ENCODE peak calls at places on chromosomes 11 and 22, in ten cellular contexts. E is stomach, M is endothelial cell of umbilical vein, Y is heart left ventricle, N is IMR-90, V is H54, U is suprapubic skin, B is HepG2, O is adrenal gland, W is tibial nerve. F is an unnamed sample.

GRCh38 chr11:94754819-94755218 is 13.3 kb upstream of the AMOTL1 start:
- DNase-seq in E (no peak), M (no peak), Y (no peak), N (no peak), V (no peak), U (no peak), B (no peak), O (no peak), W (no peak), F (no peak)

GRCh38 chr11:106514706-106515105 is 437.2 kb downstream of the AASDHPPT start:
- DNase-seq in E (no peak), M (no peak), Y (no peak), N (no peak), V (no peak), U (no peak), B (no peak), O (no peak), W (no peak), F (no peak)

GRCh38 chr22:41826001-41826400 is 6.9 kb upstream of the SREBF2 start:
- DNase-seq in E (no peak), M (no peak), Y (no peak), N (no peak), V (no peak), U (no peak), B (no peak), O (no peak), W (no peak), F (no peak)

GRCh38 chr11:125371451-125371935 is 124.6 kb downstream of the FEZ1 start:
- DNase-seq in E (no peak), M (no peak), Y (no peak), N (no peak), V (no peak), U (no peak), B (no peak), O (no peak), W (no peak), F (no peak)

GRCh38 chr11:65066805-65067291 is 8.5 kb upstream of the NAALADL1 start:
- DNase-seq in E (no peak), M (no peak), Y (no peak), N (no peak), V (no peak), U (no peak), B (no peak), O (no peak), W (no peak), F (no peak)

GRCh38 chr22:44693756-44694155 is 8.2 kb upstream of the PRR5 start:
- DNase-seq in E (no peak), M (no peak), Y (no peak), N (no peak), V (no peak), U (no peak), B (no peak), O (no peak), W (no peak), F (no peak)

GRCh38 chr22:45996241-45997076 is 19.5 kb upstream of the WNT7B start:
- DNase-seq in E (no peak), M (peak; percentile 77), Y (peak; percentile 79), N (peak; percentile 42), V (no peak), U (no peak), B (no peak), O (peak; percentile 67), W (no peak), F (no peak)

GRCh38 chr22:28417426-28417825 is 262.2 kb downstream of the TTC28 start:
- DNase-seq in E (no peak), M (no peak), Y (no peak), N (no peak), V (no peak), U (no peak), B (no peak), O (no peak), W (no peak), F (no peak)

GRCh38 chr11:105108247-105108646 is 31.3 kb downstream of the CARD18 start:
- DNase-seq in E (no peak), M (no peak), Y (no peak), N (no peak), V (no peak), U (no peak), B (no peak), O (no peak), W (no peak), F (no peak)

GRCh38 chr11:63694518-63694917 is 13.2 kb downstream of the RTN3 start:
- DNase-seq in E (no peak), M (no peak), Y (no peak), N (no peak), V (no peak), U (no peak), B (no peak), O (no peak), W (no peak), F (no peak)

GRCh38 chr11:131389582-131389981 is 19.2 kb downstream of the NTM start:
- DNase-seq in E (no peak), M (no peak), Y (no peak), N (no peak), V (no peak), U (no peak), B (no peak), O (no peak), W (no peak), F (no peak)

GRCh38 chr11:59186130-59186594 is 14.2 kb downstream of the DTX4 start:
- DNase-seq in E (peak; percentile 73), M (peak; percentile 3), Y (no peak), N (no peak), V (peak; percentile 50), U (no peak), B (peak; percentile 50), O (no peak), W (no peak), F (peak; percentile 60)

GRCh38 chr22:27468712-27469111 is 332.8 kb downstream of the MN1 start:
- DNase-seq in E (no peak), M (no peak), Y (no peak), N (no peak), V (no peak), U (no peak), B (no peak), O (no peak), W (no peak), F (no peak)

GRCh38 chr22:43520632-43521039 is 108.8 kb downstream of the MPPED1 start:
- DNase-seq in E (no peak), M (no peak), Y (no peak), N (no peak), V (no peak), U (no peak), B (no peak), O (no peak), W (no peak), F (no peak)

DNA sequence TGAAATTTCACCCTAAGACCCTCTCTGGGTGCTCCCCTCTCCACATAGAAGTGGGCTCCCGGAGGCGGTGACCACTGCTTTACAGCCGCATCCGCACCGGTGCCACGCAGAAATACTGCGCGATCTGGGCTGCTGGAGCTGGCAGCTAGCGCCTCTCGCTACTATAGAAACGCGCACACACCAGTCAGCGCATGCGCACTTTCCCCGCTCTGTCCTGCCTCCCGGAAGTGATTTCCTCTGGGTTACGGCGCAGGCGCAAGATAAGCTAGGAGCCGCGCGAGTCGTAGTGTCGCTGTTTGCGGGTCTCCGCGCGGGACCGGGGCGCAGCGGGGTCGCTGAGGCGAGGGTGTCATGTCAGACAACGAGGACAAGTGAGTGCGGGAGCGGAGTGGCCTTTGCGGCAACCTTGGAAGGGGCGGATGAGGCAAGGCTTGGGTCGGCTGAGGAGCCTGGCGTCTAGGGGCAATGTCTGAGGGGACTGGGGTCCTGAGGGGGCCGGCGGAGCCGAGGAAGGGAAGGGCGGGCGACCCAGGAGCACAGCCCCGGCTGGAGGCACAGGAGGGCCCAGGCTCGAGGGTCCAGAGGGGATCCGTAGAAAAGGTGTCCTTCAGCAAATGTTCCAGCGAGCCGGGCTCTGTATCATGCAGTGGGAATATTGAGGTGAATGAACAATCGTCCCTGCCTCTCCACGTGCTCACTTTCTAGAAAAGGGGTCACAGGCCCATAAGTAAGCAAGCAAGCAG is at the start of the genes C22orf23 and POLR2F:
- DNase-seq in E (peak; percentile 98), M (peak; percentile 97), Y (peak; percentile 94), N (peak; percentile 92), V (peak; percentile 87), U (peak; percentile 97), B (peak; percentile 92), O (peak; percentile 98), W (peak; percentile 92), F (peak; percentile 98)
- TF ChIP-seq POLR2A in E (peak; percentile 20), M (peak; percentile 93), Y (peak; percentile 85), N (peak; percentile 72), V (peak; percentile 75), U (peak; percentile 47), B (peak; percentile 52), O (peak; percentile 31), W (peak; percentile 61), F (peak; percentile 80)

DNA sequence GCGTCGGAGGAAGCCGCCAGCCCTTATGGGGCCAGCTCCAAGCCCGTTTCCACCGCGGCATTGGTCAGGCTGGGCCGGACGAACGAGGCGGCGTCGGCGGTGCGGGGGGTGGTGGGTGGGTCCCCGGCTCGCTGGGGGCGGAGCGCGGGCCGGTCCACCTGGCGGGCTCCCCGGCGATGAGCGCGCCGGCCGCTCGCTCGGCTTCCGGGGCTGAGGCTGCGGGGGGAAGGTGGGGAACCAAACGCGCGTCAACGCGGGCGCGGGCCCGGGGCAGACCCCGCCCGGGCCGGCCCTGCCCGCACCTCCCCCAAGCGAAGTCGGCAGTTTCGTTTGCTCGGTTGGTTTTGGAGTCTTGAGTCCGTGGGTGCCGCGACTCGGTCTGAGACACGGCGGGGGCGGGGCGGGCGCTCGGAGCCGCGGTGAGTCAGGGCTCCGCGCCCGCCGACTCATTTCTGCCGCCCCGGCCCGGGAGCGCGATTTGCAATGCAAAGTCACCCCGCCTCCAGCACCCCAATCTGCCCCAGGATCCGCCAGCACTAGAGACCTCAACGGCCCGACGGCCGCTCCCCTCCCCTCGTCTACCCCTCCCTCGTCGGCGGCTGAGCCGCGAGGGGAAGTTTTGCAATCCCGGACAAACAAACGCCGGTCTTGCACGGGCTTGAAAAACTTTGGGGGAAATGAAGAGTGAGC is 1.3 kb downstream of the ASCL2 start:
- DNase-seq in E (peak; percentile 65), M (no peak), Y (no peak), N (no peak), V (peak; percentile 51), U (peak; percentile 80), B (peak; percentile 64), O (no peak), W (peak; percentile 23), F (peak; percentile 57)
- TF ChIP-seq POLR2A in E (no peak), M (no peak), Y (no peak), N (no peak), V (no peak), U (no peak), B (no peak), O (no peak), W (no peak), F (no peak)

GRCh38 chr11:67484847-67485311 is 2.1 kb downstream of the AIP start:
- DNase-seq in E (no peak), M (no peak), Y (no peak), N (no peak), V (no peak), U (peak; percentile 78), B (no peak), O (no peak), W (no peak), F (no peak)
- TF ChIP-seq POLR2A in E (no peak), M (no peak), Y (no peak), N (no peak), V (no peak), U (no peak), B (no peak), O (no peak), W (no peak), F (peak; percentile 49)

DNA sequence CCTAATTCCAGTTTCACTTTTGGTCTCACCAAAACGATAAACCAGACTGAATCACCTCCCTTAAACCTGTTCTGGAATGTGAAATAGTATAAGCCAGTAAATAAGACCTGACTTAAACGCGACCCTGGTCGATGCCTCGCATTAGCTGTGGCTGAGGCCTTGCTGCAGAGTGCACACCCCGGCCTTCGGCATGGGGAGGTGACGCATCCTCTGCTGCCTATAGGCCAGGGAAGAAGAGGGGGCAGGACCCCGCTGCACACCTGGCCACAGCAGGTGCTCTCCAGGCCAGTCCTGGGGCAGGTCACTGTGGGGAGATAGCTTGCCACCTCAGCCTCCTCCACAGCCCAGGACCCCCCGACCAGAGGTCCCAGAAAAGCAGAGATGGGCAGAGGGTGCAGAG is 12.6 kb downstream of the LRFN4 start:
- DNase-seq in E (no peak), M (no peak), Y (no peak), N (no peak), V (no peak), U (no peak), B (no peak), O (no peak), W (no peak), F (no peak)
- TF ChIP-seq POLR2A in E (no peak), M (no peak), Y (no peak), N (no peak), V (no peak), U (no peak), B (no peak), O (no peak), W (no peak), F (no peak)